ENCODE peak calls at places on chromosomes 11 and 22, in four cellular contexts. G, B, C and E are unnamed samples.

GRCh38 chr11:2301631-2302272 is at the start of the genes C11orf21 and TSPAN32:
- DNase-seq in C (no peak), G (peak; percentile 36), B (no peak), E (peak; percentile 17)

GRCh38 chr11:35980646-35981402 is 37.0 kb downstream of the LDLRAD3 start:
- DNase-seq in C (no peak), B (no peak), G (no peak), E (no peak)

GRCh38 chr11:107770546-107770945 is 58.7 kb upstream of the SLN start:
- DNase-seq in G (no peak), C (no peak), B (no peak), E (no peak)

GRCh38 chr11:115941481-115941993 is 437.3 kb upstream of the CADM1 start:
- DNase-seq in C (no peak), B (no peak), G (no peak), E (peak; percentile 29)

GRCh38 chr22:41000941-41001721 is 50.0 kb downstream of the RBX1 start:
- DNase-seq in B (no peak), G (no peak), C (no peak), E (no peak)

GRCh38 chr11:122882809-122883681 is 486 bp downstream of the JHY start:
- DNase-seq in B (peak; percentile 30), C (peak; percentile 27), G (peak; percentile 19), E (no peak)

GRCh38 chr11:9170450-9170849 is 79.1 kb upstream of the SCUBE2 start:
- DNase-seq in B (no peak), G (no peak), C (no peak), E (no peak)

GRCh38 chr11:40797981-40798380 is 661.5 kb downstream of the LRRC4C start:
- DNase-seq in B (no peak), C (no peak), G (no peak), E (no peak)

GRCh38 chr11:126079640-126080205 is 17.1 kb upstream of the CDON start:
- DNase-seq in G (no peak), C (no peak), B (no peak), E (no peak)

GRCh38 chr11:66418168-66418985 is 2.5 kb upstream of the NPAS4 start:
- DNase-seq in B (no peak), C (peak; percentile 67), G (peak; percentile 62), E (peak; percentile 80)

GRCh38 chr22:29954203-29954855 is 71.4 kb downstream of the MTMR3 start:
- DNase-seq in C (no peak), B (no peak), G (no peak), E (no peak)

GRCh38 chr11:104946907-104947306 is 21.5 kb downstream of the CASP4 start:
- DNase-seq in B (no peak), G (peak; percentile 19), C (no peak), E (peak; percentile 11)

GRCh38 chr22:22593964-22594656 is 35.0 kb upstream of the PRAME start:
- DNase-seq in B (peak; percentile 18), G (peak; percentile 47), C (no peak), E (no peak)

GRCh38 chr11:59680287-59681154 is 11.7 kb upstream of the PATL1 start:
- DNase-seq in B (no peak), C (no peak), G (peak; percentile 58), E (peak; percentile 12)

GRCh38 chr11:129695543-129696308 is 119.9 kb upstream of the TMEM45B start:
- DNase-seq in G (peak; percentile 66), B (no peak), C (peak; percentile 18), E (peak; percentile 10)

GRCh38 chr11:14446701-14447169 is 52.9 kb downstream of the COPB1 start:
- DNase-seq in G (peak; percentile 9), C (no peak), B (no peak), E (no peak)

GRCh38 chr22:32050678-32051515 is 7.8 kb downstream of the SLC5A1 start:
- DNase-seq in B (no peak), G (no peak), C (no peak), E (no peak)

GRCh38 chr11:26766996-26767395 is 45.1 kb upstream of the SLC5A12 start:
- DNase-seq in G (no peak), B (no peak), C (no peak), E (no peak)

GRCh38 chr22:46547883-46548244 is 10.4 kb upstream of the CELSR1 start:
- DNase-seq in G (no peak), B (peak; percentile 30), C (no peak), E (no peak)

GRCh38 chr11:117815262-117815803 is 9.2 kb downstream of the FXYD2 start:
- DNase-seq in G (peak; percentile 80), C (no peak), B (no peak), E (no peak)

GRCh38 chr11:73974611-73975478 is 7.8 kb downstream of the UCP2 start:
- DNase-seq in B (no peak), C (no peak), G (no peak), E (no peak)

GRCh38 chr11:35214792-35215193 is 75.8 kb downstream of the CD44 start:
- DNase-seq in B (no peak), G (no peak), C (no peak), E (no peak)

GRCh38 chr11:19683141-19683805 is 29.4 kb upstream of the NAV2 start:
- DNase-seq in G (no peak), B (peak; percentile 32), C (no peak), E (no peak)

GRCh38 chr11:66112640-66113098 is 42.6 kb downstream of the PACS1 start:
- DNase-seq in C (no peak), G (peak; percentile 37), B (no peak), E (no peak)

GRCh38 chr11:112122206-112122605 is 35.5 kb downstream of the SDHD start:
- DNase-seq in C (no peak), B (no peak), G (no peak), E (no peak)

GRCh38 chr11:73087730-73088129 is 54.4 kb downstream of the FCHSD2 start:
- DNase-seq in B (no peak), C (no peak), G (no peak), E (no peak)

GRCh38 chr11:126930100-126930841 is 70.3 kb downstream of the KIRREL3 start:
- DNase-seq in B (no peak), C (no peak), G (no peak), E (no peak)

GRCh38 chr11:128684582-128685382 is 9.1 kb upstream of the FLI1 start:
- DNase-seq in C (no peak), B (no peak), G (peak; percentile 12), E (no peak)

GRCh38 chr11:106391771-106392412 is 314.4 kb downstream of the AASDHPPT start:
- DNase-seq in G (no peak), B (no peak), C (no peak), E (no peak)

GRCh38 chr11:44832452-44832851 is 105.7 kb downstream of the TSPAN18 start:
- DNase-seq in G (no peak), C (no peak), B (no peak), E (no peak)

GRCh38 chr22:17434856-17435255 is 65.6 kb downstream of the CECR2 start:
- DNase-seq in G (no peak), B (no peak), C (no peak), E (no peak)

GRCh38 chr11:12163181-12163841 is 52.9 kb downstream of the MICAL2 start:
- DNase-seq in B (no peak), C (no peak), G (no peak), E (no peak)

GRCh38 chr11:79117488-79117887 is 323.3 kb downstream of the TENM4 start:
- DNase-seq in B (no peak), G (no peak), C (no peak), E (no peak)

GRCh38 chr11:1231396-1232327 is 8.8 kb downstream of the MUC5B start:
- DNase-seq in C (no peak), B (no peak), G (no peak), E (no peak)

GRCh38 chr11:128039140-128040021 is 548.0 kb downstream of the ETS1 start:
- DNase-seq in B (no peak), G (peak; percentile 8), C (no peak), E (no peak)

GRCh38 chr22:45997077-45997774 is 20.3 kb upstream of the WNT7B start:
- DNase-seq in C (peak; percentile 74), G (no peak), B (peak; percentile 77), E (peak; percentile 88)

GRCh38 chr11:128568166-128568778 is 19.1 kb downstream of the ETS1 start:
- DNase-seq in B (no peak), G (no peak), C (no peak), E (no peak)

GRCh38 chr11:56817661-56818060 is 69.2 kb upstream of the OR9G4 start:
- DNase-seq in B (no peak), G (no peak), C (no peak), E (no peak)